ENCODE peak calls at places on chromosomes 13 and 19, in four cellular contexts. U is adrenal gland, L is mucosa of descending colon, F is fibroblast of pulmonary artery. M is an unnamed sample.
A peak's percentile ranks its signal among the peaks of the same experiment; 100 is the strongest.

GRCh38 chr19:17275441-17276175 is 6.1 kb upstream of the ANKLE1 start:
- DNase-seq in F (no peak), L (no peak), U (no peak), M (no peak)

GRCh38 chr19:17538684-17539287 is 16.7 kb upstream of the COLGALT1 start:
- DNase-seq in L (no peak), U (no peak), F (no peak), M (no peak)

GRCh38 chr19:16457195-16457953 is 14.4 kb downstream of the EPS15L1 start:
- DNase-seq in F (peak; percentile 53), L (no peak), U (no peak), M (peak; percentile 61)

GRCh38 chr13:108728370-108728769 is 99.0 kb downstream of the MYO16 start:
- DNase-seq in L (no peak), F (no peak), U (no peak), M (no peak)

GRCh38 chr13:95192998-95193397 is 108.3 kb downstream of the ABCC4 start:
- DNase-seq in F (no peak), L (no peak), U (no peak), M (no peak)

GRCh38 chr13:109788372-109789195 is 2.2 kb upstream of the IRS2 start:
- DNase-seq in F (no peak), U (no peak), L (no peak), M (no peak)

GRCh38 chr13:35743165-35743564 is 266.7 kb upstream of the MAB21L1 start:
- DNase-seq in F (no peak), L (no peak), U (no peak), M (no peak)

GRCh38 chr19:29273000-29273691 is 60.2 kb upstream of the UQCRFS1 start:
- DNase-seq in F (no peak), U (no peak), L (no peak), M (no peak)

GRCh38 chr19:35513231-35513974 is at the start of gene DMKN:
- DNase-seq in F (peak; percentile 66), L (no peak), U (no peak), M (peak; percentile 59)

GRCh38 chr13:74215420-74215819 is 81.2 kb upstream of the KLF12 start:
- DNase-seq in U (no peak), F (no peak), L (no peak), M (peak; percentile 14)

GRCh38 chr13:19182536-19182935 is 912 bp upstream of the TUBA3C start:
- DNase-seq in U (no peak), F (no peak), L (no peak), M (no peak)

GRCh38 chr19:11203194-11204075 is 6.1 kb upstream of the KANK2 start:
- DNase-seq in F (peak; percentile 82), U (peak; percentile 88), L (peak; percentile 70), M (peak; percentile 91)

GRCh38 chr19:49761625-49762311 is 1.3 kb downstream of the TSKS start:
- DNase-seq in U (no peak), F (peak; percentile 74), L (no peak), M (peak; percentile 90)

GRCh38 chr19:19782783-19783182 is 38.8 kb downstream of the ZNF506 start:
- DNase-seq in L (no peak), F (no peak), U (no peak), M (no peak)

GRCh38 chr13:100610399-100611347 is 22.1 kb upstream of the GGACT start:
- DNase-seq in U (no peak), L (no peak), F (no peak), M (no peak)

GRCh38 chr13:47415048-47415447 is 518.2 kb upstream of the HTR2A start:
- DNase-seq in U (no peak), F (peak; percentile 17), L (no peak), M (peak; percentile 56)

GRCh38 chr19:44675516-44675915 is 4.2 kb downstream of the CEACAM19 start:
- DNase-seq in F (no peak), L (no peak), U (no peak), M (no peak)

GRCh38 chr19:2394054-2394668 is 33.2 kb downstream of the TIMM13 start:
- DNase-seq in F (no peak), U (no peak), L (peak; percentile 51), M (no peak)

GRCh38 chr13:48961379-48961778 is 14.3 kb upstream of the FNDC3A start:
- DNase-seq in U (no peak), F (no peak), L (no peak), M (no peak)

GRCh38 chr19:49997709-49998108 is 27.5 kb downstream of the VRK3 start:
- DNase-seq in L (peak; percentile 31), U (no peak), F (peak; percentile 23), M (peak; percentile 15)